ENCODE peak calls at places on chromosomes 1 and 21, in eight cellular contexts. J is AG08396; O is EL; F is endothelial cell; W is stimulated activated CD4-positive, alpha-beta T cell treated with anti-CD3 and anti-CD28 coated beads, Interleukin-1b, Interleukin-23, amount 100 ng/mL, for 24 hours; B is Kasumi-1; R is hippocampal formation; U is stomach. E is an unnamed sample.
A peak's percentile ranks its signal among the peaks of the same experiment; 100 is the strongest.

GRCh38 chr21:14520535-14520934 is 25.6 kb downstream of the SAMSN1 start:
- DNase-seq in J (no peak), U (no peak), F (no peak), O (no peak), B (peak; percentile 97), R (no peak), W (no peak), E (no peak)

GRCh38 chr1:19799233-19799876 is 361 bp downstream of the TMCO4 start:
- DNase-seq in J (peak; percentile 79), W (peak; percentile 53), F (peak; percentile 20), B (peak; percentile 30), R (no peak), U (peak; percentile 84), O (peak; percentile 67), E (peak; percentile 91)

GRCh38 chr1:116508984-116509980 is 61.5 kb downstream of the CD58 start:
- DNase-seq in F (no peak), R (no peak), J (peak; percentile 57), O (peak; percentile 92), W (no peak), B (peak; percentile 71), U (no peak), E (no peak)

GRCh38 chr1:32142446-32143301 is 34.8 kb downstream of the KPNA6 start:
- DNase-seq in B (no peak), J (peak; percentile 87), F (peak; percentile 5), O (peak; percentile 58), U (peak; percentile 31), W (no peak), R (no peak), E (no peak)

GRCh38 chr1:29218223-29218622 is 12.5 kb downstream of the MECR start:
- DNase-seq in W (no peak), F (no peak), R (no peak), O (no peak), B (no peak), U (no peak), J (no peak), E (no peak)

GRCh38 chr1:240029418-240029817 is 62.3 kb upstream of the FMN2 start:
- DNase-seq in J (no peak), R (no peak), B (no peak), O (peak; percentile 70), F (no peak), W (no peak), U (no peak), E (no peak)

GRCh38 chr1:29966526-29967045 is 730.3 kb downstream of the PTPRU start:
- DNase-seq in B (no peak), U (peak; percentile 15), R (no peak), F (no peak), O (no peak), J (no peak), W (no peak), E (no peak)

GRCh38 chr1:203263496-203263895 is 34.0 kb upstream of the CHIT1 start:
- DNase-seq in B (no peak), F (no peak), R (no peak), U (no peak), O (no peak), W (no peak), J (no peak), E (no peak)

GRCh38 chr1:19412654-19413053 is 72.7 kb downstream of the CAPZB start:
- DNase-seq in R (no peak), B (no peak), F (no peak), O (no peak), J (no peak), U (no peak), W (no peak), E (no peak)

GRCh38 chr1:89356658-89357400 is 7.0 kb upstream of the GBP6 start:
- DNase-seq in O (peak; percentile 54), R (no peak), U (no peak), W (no peak), J (peak; percentile 39), F (no peak), B (no peak), E (no peak)

GRCh38 chr1:216207154-216207553 is 216.1 kb downstream of the USH2A start:
- DNase-seq in J (no peak), O (no peak), F (no peak), U (no peak), B (no peak), W (no peak), R (no peak), E (no peak)

GRCh38 chr1:53766766-53767409 is 27.9 kb upstream of the GLIS1 start:
- DNase-seq in R (no peak), J (peak; percentile 27), O (peak; percentile 66), F (no peak), B (no peak), U (no peak), W (no peak), E (no peak)

GRCh38 chr1:221939598-221939997 is 197.7 kb upstream of the DUSP10 start:
- DNase-seq in O (no peak), F (no peak), B (no peak), J (no peak), R (no peak), W (no peak), U (no peak), E (no peak)

GRCh38 chr1:55635856-55636255 is 420.7 kb upstream of the USP24 start:
- DNase-seq in O (peak; percentile 31), F (no peak), B (no peak), U (no peak), J (no peak), W (no peak), R (no peak), E (no peak)

GRCh38 chr1:39132505-39133339 is 71.8 kb upstream of the MACF1 start:
- DNase-seq in B (no peak), W (no peak), R (peak; percentile 19), U (peak; percentile 82), J (no peak), O (peak; percentile 53), F (peak; percentile 84), E (peak; percentile 77)

GRCh38 chr1:245375789-245376188 is 221.0 kb downstream of the KIF26B start:
- DNase-seq in R (no peak), U (no peak), F (no peak), W (no peak), O (no peak), B (no peak), J (no peak), E (no peak)

GRCh38 chr1:94725566-94725965 is 94.6 kb upstream of the SLC44A3 start:
- DNase-seq in W (no peak), J (no peak), U (no peak), O (peak; percentile 77), B (no peak), F (no peak), R (no peak), E (no peak)

GRCh38 chr1:154943649-154944421 is 7.3 kb upstream of the PMVK start:
- DNase-seq in U (peak; percentile 47), F (peak; percentile 57), B (peak; percentile 72), O (peak; percentile 37), W (no peak), R (peak; percentile 19), J (peak; percentile 56), E (no peak)

GRCh38 chr1:48396208-48396607 is 75.8 kb downstream of the SPATA6 start:
- DNase-seq in J (no peak), F (no peak), B (no peak), R (no peak), W (no peak), U (no peak), O (no peak), E (no peak)

GRCh38 chr1:226131639-226132038 is 54.9 kb downstream of the ACBD3 start:
- DNase-seq in F (no peak), U (no peak), J (no peak), W (no peak), R (no peak), O (no peak), B (no peak), E (no peak)

GRCh38 chr1:118294817-118295486 is 109.9 kb upstream of the SPAG17 start:
- DNase-seq in O (no peak), R (no peak), J (no peak), U (no peak), W (no peak), F (no peak), B (no peak), E (no peak)

GRCh38 chr1:41281367-41281766 is 39.3 kb upstream of the SCMH1 start:
- DNase-seq in R (no peak), U (no peak), O (no peak), W (no peak), F (no peak), J (no peak), B (no peak), E (no peak)

GRCh38 chr1:164092603-164093353 is 466.2 kb upstream of the PBX1 start:
- DNase-seq in O (peak; percentile 4), F (no peak), B (no peak), W (no peak), U (no peak), J (no peak), R (no peak), E (peak; percentile 28)

E was measured in mucosa of descending colon.